ENCODE peak calls at places on chromosomes 1 and 21, in ten cellular contexts. D is transverse colon, B is breast epithelium, O is sigmoid colon, I is GM23338, C is K562, P is SK-N-SH, H is spleen, V is prostate gland, T is HL-60. U is an unnamed sample.

GRCh38 chr1:91872560-91873081 is 13.3 kb downstream of the TGFBR3 start:
- DNase-seq in D (no peak), B (no peak), O (no peak), I (no peak), C (peak; percentile 12), P (no peak), H (no peak), V (peak; percentile 42), T (no peak), U (no peak)

GRCh38 chr21:46124926-46125845 is 27.3 kb downstream of the COL6A2 start:
- DNase-seq in D (peak; percentile 6), B (peak; percentile 48), O (peak; percentile 64), I (no peak), C (no peak), P (peak; percentile 21), H (peak; percentile 63), V (no peak), T (no peak), U (no peak)

GRCh38 chr1:33502726-33503125 is 30.3 kb downstream of the ZSCAN20 start:
- DNase-seq in D (no peak), B (no peak), O (no peak), I (no peak), C (no peak), P (no peak), H (no peak), V (no peak), T (no peak), U (no peak)

GRCh38 chr1:170461762-170462384 is 70.1 kb upstream of the GORAB start:
- DNase-seq in D (no peak), B (no peak), O (no peak), I (no peak), C (no peak), P (no peak), H (no peak), V (no peak), T (no peak), U (no peak)

GRCh38 chr21:45970674-45971486 is 10.7 kb upstream of the COL6A1 start:
- DNase-seq in D (peak; percentile 54), B (peak; percentile 54), O (peak; percentile 88), I (peak; percentile 79), C (peak; percentile 82), P (peak; percentile 90), H (peak; percentile 81), V (no peak), T (peak; percentile 10), U (no peak)

GRCh38 chr21:25573409-25574206 is 33.7 kb downstream of the MRPL39 start:
- DNase-seq in D (no peak), B (no peak), O (no peak), I (no peak), C (peak; percentile 38), P (peak; percentile 27), H (no peak), V (no peak), T (peak; percentile 15), U (peak; percentile 71)

GRCh38 chr1:84862810-84863251 is 30.2 kb downstream of the LPAR3 start:
- DNase-seq in D (no peak), B (no peak), O (no peak), I (no peak), C (no peak), P (no peak), H (no peak), V (no peak), T (no peak), U (no peak)

GRCh38 chr21:32298658-32299081 is at the start of gene MRAP:
- DNase-seq in D (no peak), B (no peak), O (no peak), I (no peak), C (peak; percentile 46), P (no peak), H (peak; percentile 51), V (no peak), T (no peak), U (no peak)

GRCh38 chr1:150259758-150260669 is 2.4 kb downstream of the CA14 start:
- DNase-seq in D (peak; percentile 66), B (peak; percentile 54), O (peak; percentile 63), I (peak; percentile 97), C (peak; percentile 66), P (peak; percentile 21), H (no peak), V (no peak), T (no peak), U (no peak)

GRCh38 chr1:40078512-40079333 is 18.3 kb downstream of the PPT1 start:
- DNase-seq in D (peak; percentile 35), B (no peak), O (no peak), I (peak; percentile 88), C (peak; percentile 69), P (peak; percentile 70), H (no peak), V (peak; percentile 23), T (peak; percentile 61), U (no peak)

GRCh38 chr21:45556645-45557601 is 14.7 kb upstream of the SLC19A1 start:
- DNase-seq in D (no peak), B (peak; percentile 43), O (peak; percentile 69), I (no peak), C (no peak), P (peak; percentile 35), H (peak; percentile 84), V (no peak), T (no peak), U (no peak)

GRCh38 chr1:212238552-212238951 is 46.7 kb upstream of the PPP2R5A start:
- DNase-seq in D (no peak), B (peak; percentile 55), O (no peak), I (no peak), C (no peak), P (no peak), H (no peak), V (peak; percentile 69), T (no peak), U (no peak)

GRCh38 chr21:25561668-25562641 is 45.3 kb downstream of the MRPL39 start:
- DNase-seq in D (peak; percentile 68), B (peak; percentile 51), O (peak; percentile 73), I (peak; percentile 83), C (no peak), P (peak; percentile 18), H (peak; percentile 90), V (no peak), T (peak; percentile 75), U (no peak)

GRCh38 chr1:58622571-58622970 is 45.5 kb upstream of the TACSTD2 start:
- DNase-seq in D (no peak), B (no peak), O (no peak), I (no peak), C (no peak), P (no peak), H (no peak), V (no peak), T (no peak), U (no peak)

GRCh38 chr1:245560460-245560859 is 405.7 kb downstream of the KIF26B start:
- DNase-seq in D (no peak), B (no peak), O (no peak), I (no peak), C (no peak), P (no peak), H (no peak), V (no peak), T (no peak), U (no peak)

GRCh38 chr21:45318556-45319341 is 31.1 kb upstream of the POFUT2 start:
- DNase-seq in D (peak; percentile 50), B (no peak), O (peak; percentile 88), I (no peak), C (peak; percentile 84), P (no peak), H (peak; percentile 84), V (no peak), T (no peak), U (no peak)

GRCh38 chr1:153404086-153404635 is 12.2 kb upstream of the S100A7A start:
- DNase-seq in D (no peak), B (no peak), O (no peak), I (peak; percentile 44), C (no peak), P (no peak), H (no peak), V (no peak), T (no peak), U (no peak)

DNA sequence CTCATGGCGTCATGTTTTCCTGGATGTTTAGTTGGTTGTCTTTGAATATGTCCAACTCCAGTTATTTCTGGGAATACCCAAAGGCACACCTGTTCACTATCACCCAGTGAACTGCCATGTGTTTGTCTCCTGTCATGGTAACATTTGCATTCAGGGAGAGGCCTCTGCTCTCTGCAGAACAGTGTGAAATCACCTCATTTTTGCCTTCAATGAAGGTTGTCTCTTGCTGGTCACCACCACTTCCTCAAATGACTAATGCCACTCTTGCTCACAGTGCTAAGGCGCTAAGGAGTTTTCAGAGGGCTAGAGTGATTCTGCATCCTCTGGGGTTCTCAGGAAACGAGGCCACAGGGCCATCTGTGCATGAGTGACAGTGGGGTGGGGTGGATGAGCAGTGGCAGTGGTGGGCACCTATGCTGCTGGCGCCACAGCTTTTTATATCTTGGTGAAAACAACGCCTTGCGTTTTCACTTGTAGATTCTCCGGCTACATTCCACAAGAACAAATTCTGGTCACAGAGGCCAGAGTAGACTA is 60.0 kb upstream of the ATP5PO start:
- DNase-seq in D (peak; percentile 25), B (no peak), O (no peak), I (no peak), C (peak; percentile 65), P (no peak), H (no peak), V (no peak), T (peak; percentile 82), U (no peak)
- H3K4me3 ChIP-seq in D (no peak overlapping the region), B (no peak overlapping the region), O (no peak overlapping the region), I (no peak overlapping the region), C (no peak overlapping the region), P (no peak overlapping the region), H (no peak overlapping the region), V (no peak overlapping the region), T (no peak overlapping the region), U (no peak overlapping the region)

DNA sequence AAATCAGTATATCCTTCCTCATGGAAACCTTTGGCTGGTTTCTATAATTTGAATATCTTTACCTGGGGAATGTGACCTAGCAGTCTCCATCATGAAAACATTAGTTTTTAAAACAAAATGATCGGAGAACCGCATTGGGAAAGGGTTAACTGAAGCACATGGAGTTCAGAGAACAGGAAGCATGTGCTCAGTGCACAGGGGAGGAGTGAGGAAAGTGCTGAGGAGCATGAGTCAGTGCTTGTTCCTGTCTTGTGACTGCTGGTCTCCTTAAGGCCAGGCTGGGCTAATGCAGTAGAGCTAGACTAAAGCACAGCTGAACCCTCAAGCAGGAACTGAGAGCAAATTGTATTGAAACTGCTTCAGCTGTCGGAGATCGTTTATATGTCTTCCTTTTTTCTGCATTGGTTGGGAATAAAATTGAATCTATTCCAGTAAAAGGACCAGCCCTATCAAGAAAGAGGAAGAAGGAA is 5.8 kb downstream of the IFI16 start:
- DNase-seq in D (peak; percentile 67), B (no peak), O (peak; percentile 83), I (no peak), C (peak; percentile 26), P (no peak), H (peak; percentile 85), V (peak; percentile 13), T (peak; percentile 95), U (no peak)
- TF ChIP-seq POLR2AphosphoS5 in D (peak; percentile 46), B (peak; percentile 75), O (peak; percentile 81), I (no peak), C (no peak), P (peak; percentile 63), H (no peak), V (peak; percentile 49), T (peak; percentile 88), U (no peak)

GRCh38 chr1:18926315-18927081 is 24.1 kb upstream of the ALDH4A1 start:
- DNase-seq in D (peak; percentile 70), B (no peak), O (peak; percentile 84), I (no peak), C (peak; percentile 64), P (no peak), H (peak; percentile 92), V (no peak), T (peak; percentile 76), U (no peak)
- H3K4me3 ChIP-seq in D (no peak overlapping the region), B (peak overlapping the region; percentile 5), O (no peak overlapping the region), I (no peak overlapping the region), C (no peak overlapping the region), P (no peak overlapping the region), H (peak overlapping the region; percentile 30), V (no peak overlapping the region), T (no peak overlapping the region), U (peak overlapping the region; percentile 49)

GRCh38 chr1:165828103-165828558 is 717 bp downstream of the UCK2 start:
- DNase-seq in D (peak; percentile 53), B (no peak), O (no peak), I (peak; percentile 54), C (peak; percentile 82), P (peak; percentile 83), H (peak; percentile 91), V (peak; percentile 37), T (peak; percentile 68), U (no peak)
- TF ChIP-seq POLR2AphosphoS5 in D (no peak), B (peak; percentile 1), O (no peak), I (no peak), C (peak; percentile 51), P (no peak), H (peak; percentile 70), V (no peak), T (peak; percentile 34), U (peak; percentile 11)